ENCODE peak calls at places on chromosomes 5 and 9, in four cellular contexts. Y, T, B and G are unnamed samples.

GRCh38 chr5:127517110-127517479 is 345 bp upstream of the PRRC1 start:
- DNase-seq in T (no peak), Y (peak; percentile 87), B (no peak), G (no peak)

GRCh38 chr9:5582835-5583195 is 46.1 kb upstream of the RIC1 start:
- DNase-seq in B (no peak), Y (no peak), T (no peak), G (no peak)

GRCh38 chr5:151696470-151697061 is 9.9 kb upstream of the SPARC start:
- DNase-seq in B (no peak), T (peak; percentile 6), Y (peak; percentile 70), G (no peak)

GRCh38 chr5:53425598-53426516 is 54.6 kb upstream of the FST start:
- DNase-seq in Y (no peak), B (no peak), T (no peak), G (no peak)

GRCh38 chr9:127451681-127452480 is 571 bp downstream of the LRSAM1 start:
- DNase-seq in T (no peak), B (peak; percentile 61), Y (no peak), G (peak; percentile 14)

GRCh38 chr9:114603183-114603582 is 7.9 kb upstream of the TMEM268 start:
- DNase-seq in T (no peak), Y (no peak), B (no peak), G (no peak)

GRCh38 chr5:159786901-159787691 is 129.2 kb upstream of the ADRA1B start:
- DNase-seq in Y (no peak), B (no peak), T (no peak), G (no peak)

GRCh38 chr9:3758816-3759576 is 233.2 kb upstream of the RFX3 start:
- DNase-seq in Y (no peak), T (no peak), B (no peak), G (no peak)

GRCh38 chr5:83414601-83415000 is 56.9 kb upstream of the VCAN start:
- DNase-seq in B (no peak), Y (no peak), T (no peak), G (no peak)

GRCh38 chr9:7103382-7104170 is 345.8 kb downstream of the KDM4C start:
- DNase-seq in T (no peak), B (no peak), Y (no peak), G (no peak)

GRCh38 chr9:35518212-35518917 is 28.5 kb downstream of the RUSC2 start:
- DNase-seq in B (no peak), T (no peak), Y (peak; percentile 47), G (no peak)

GRCh38 chr9:22039258-22039657 is 30.2 kb upstream of the CDKN2B start:
- DNase-seq in T (no peak), B (no peak), Y (no peak), G (no peak)

GRCh38 chr5:163079618-163080017 is 357.8 kb upstream of the CCNG1 start:
- DNase-seq in T (no peak), Y (no peak), B (no peak), G (no peak)

GRCh38 chr5:40689442-40689841 is 9.7 kb downstream of the PTGER4 start:
- DNase-seq in T (no peak), B (no peak), Y (peak; percentile 32), G (no peak)

GRCh38 chr5:72436796-72437471 is 70.3 kb downstream of the ZNF366 start:
- DNase-seq in Y (no peak), T (no peak), B (no peak), G (no peak)

GRCh38 chr5:157172408-157172807 is 6.3 kb upstream of the GARIN3 start:
- DNase-seq in B (no peak), Y (no peak), T (no peak), G (peak; percentile 63)

GRCh38 chr9:123493627-123494026 is 137.6 kb downstream of the CRB2 start:
- DNase-seq in Y (no peak), T (no peak), B (no peak), G (no peak)

GRCh38 chr9:71921190-71921814 is 9.9 kb downstream of the C9orf85 start:
- DNase-seq in T (no peak), Y (no peak), B (no peak), G (no peak)

GRCh38 chr5:105929865-105930264 is 1740.9 kb downstream of the EFNA5 start:
- DNase-seq in B (no peak), T (no peak), Y (no peak), G (no peak)

GRCh38 chr9:20624201-20625002 is 2.1 kb upstream of the MLLT3 start:
- DNase-seq in T (no peak), Y (peak; percentile 64), B (peak; percentile 47), G (peak; percentile 1)

GRCh38 chr9:131346559-131346958 is 47.3 kb upstream of the PRRC2B start:
- DNase-seq in B (peak; percentile 7), T (no peak), Y (no peak), G (no peak)

GRCh38 chr5:75885849-75886596 is 168.8 kb upstream of the POC5 start:
- DNase-seq in B (no peak), T (no peak), Y (no peak), G (no peak)

GRCh38 chr5:55063220-55063863 is 39.1 kb upstream of the GZMA start:
- DNase-seq in B (no peak), T (no peak), Y (no peak), G (no peak)

GRCh38 chr9:5838884-5839571 is 6.1 kb upstream of the ERMP1 start:
- DNase-seq in T (no peak), Y (peak; percentile 78), B (no peak), G (no peak)

DNA sequence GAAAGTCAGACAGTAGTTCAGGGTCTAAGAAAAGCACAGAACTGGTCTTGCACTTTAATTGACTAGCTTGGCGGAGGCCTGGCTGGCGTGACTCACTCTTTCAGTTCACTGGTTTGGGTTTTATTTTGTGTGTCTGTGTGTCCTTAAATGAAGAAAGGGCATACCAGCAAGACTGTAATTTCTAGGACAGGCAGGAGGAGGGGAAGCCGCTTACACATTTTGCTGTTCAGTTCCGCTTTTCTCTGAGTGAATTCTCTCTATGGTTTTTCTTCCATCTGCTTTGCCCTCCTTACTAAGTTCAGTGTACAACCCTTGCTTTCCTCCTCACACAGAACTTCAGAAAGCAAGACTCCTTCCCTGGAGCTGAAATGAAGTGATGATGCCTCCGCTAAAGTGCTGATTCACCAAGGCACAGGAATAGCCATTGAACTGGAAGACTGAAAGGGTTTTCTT is 150.8 kb downstream of the MEF2C start:
- DNase-seq in B (no peak), T (no peak), Y (peak; percentile 87), G (no peak)
- H3K4me3 ChIP-seq in B (peak overlapping the region; percentile 12), T (no peak overlapping the region), Y (no peak overlapping the region), G (no peak overlapping the region)

GRCh38 chr9:37999501-38000189 is 69.4 kb downstream of the SHB start:
- DNase-seq in Y (no peak), B (peak; percentile 69), T (no peak), G (no peak)
- H3K27ac ChIP-seq in Y (no peak overlapping the region), B (peak overlapping the region; percentile 97), T (peak overlapping the region; percentile 30), G (no peak overlapping the region)

DNA sequence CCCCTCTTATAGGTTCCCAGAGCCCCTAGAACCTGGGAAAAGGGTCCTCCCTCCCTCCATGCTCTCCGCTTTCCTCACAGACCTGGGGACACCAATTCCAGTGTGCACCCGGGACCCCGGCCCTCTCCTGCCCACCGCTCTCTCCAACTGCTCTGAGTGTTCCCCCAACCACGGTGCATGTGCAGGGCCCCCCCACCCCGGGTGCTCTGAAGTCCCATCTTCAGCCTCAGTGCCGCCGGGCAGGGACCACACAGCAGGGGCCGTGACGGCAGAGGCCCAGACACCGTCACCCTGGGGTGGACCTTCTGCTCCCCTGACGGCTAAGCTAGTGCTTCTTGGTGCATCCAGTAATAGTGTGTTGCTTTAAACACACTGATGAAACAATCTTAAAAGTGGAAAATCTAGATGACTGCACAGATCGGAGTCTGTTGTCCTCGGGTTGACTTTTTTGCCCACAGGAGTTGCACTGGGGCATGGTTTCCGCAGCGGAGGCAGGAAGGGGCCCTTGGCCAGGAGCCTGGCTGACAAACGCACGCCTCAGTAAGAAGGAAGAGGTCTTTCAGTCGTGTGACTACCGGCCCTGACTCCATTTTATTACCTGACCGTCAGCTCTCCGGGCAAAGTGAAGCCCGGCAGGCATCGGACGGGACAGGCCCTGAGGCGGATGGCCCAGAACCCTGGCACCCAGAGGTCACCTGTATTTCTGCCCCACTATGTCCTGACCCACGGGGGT is 36.2 kb upstream of the SLC6A3 start:
- DNase-seq in Y (no peak), B (no peak), T (no peak), G (no peak)
- H3K4me3 ChIP-seq in Y (no peak overlapping the region), B (no peak overlapping the region), T (no peak overlapping the region), G (no peak overlapping the region)

GRCh38 chr9:104092192-104092591 is 1.9 kb upstream of the SMC2 start:
- DNase-seq in T (no peak), Y (no peak), B (no peak), G (no peak)
- H3K27ac ChIP-seq in T (peak overlapping the region; percentile 95), Y (peak overlapping the region; percentile 100), B (peak overlapping the region; percentile 99), G (no peak overlapping the region)

DNA sequence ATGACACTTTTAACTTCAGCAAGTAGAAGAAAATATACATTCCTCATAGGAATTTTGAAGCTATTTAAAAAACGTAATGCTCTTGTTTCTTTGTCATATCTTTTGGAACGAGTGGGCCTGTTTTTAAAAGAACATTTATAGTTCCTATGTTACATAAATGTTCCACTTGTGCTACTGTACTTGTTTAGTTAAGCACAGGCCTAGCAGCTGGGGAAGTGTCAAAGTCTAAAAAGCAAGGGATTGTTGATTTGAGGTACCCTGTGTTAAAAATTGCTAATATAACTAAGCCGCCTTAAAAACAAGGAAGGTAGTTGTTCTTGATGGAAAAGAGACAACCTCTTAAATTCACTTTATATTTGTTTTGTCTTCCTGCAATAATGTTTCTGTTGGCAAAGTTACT is 27.2 kb upstream of the ELL2 start:
- DNase-seq in B (no peak), T (no peak), Y (no peak), G (no peak)
- H3K4me3 ChIP-seq in B (no peak overlapping the region), T (no peak overlapping the region), Y (no peak overlapping the region), G (no peak overlapping the region)

DNA sequence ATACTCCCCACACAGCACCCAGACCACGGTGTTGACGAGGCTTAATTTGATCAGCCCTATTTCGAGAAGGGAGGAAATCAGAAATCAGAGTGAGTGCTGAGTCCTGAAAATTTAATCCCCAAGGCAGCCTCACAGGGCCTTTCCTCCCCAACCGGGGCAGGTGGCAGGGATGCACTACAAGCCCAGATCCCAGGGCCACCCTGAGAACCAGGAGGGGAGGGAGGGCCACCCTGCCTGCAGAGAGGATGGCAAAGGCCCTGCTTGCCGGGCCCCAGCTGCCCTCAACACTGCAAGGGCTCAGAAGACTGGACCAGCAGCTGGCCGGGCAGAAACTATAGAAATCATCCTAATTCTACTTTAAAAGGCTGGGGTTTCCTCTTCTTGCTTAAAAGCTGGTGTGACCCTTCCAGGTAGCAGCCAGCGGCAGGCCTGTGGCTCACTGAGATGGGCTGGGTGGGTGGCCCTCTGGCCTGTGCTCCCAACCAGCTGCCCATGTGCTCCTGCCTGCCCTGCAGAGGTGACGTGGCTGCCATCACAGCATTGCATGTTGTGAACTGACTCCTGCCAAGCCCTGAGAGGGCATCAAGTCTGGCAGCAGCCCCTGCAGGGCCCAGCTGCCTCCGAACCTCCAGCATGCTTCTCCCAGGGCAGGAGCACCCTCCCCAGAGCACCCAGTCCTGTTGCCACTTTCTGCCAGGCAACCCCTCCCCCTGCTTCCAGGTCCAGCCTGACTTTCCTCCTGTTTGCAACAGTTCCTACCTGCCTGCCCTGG is 122.8 kb downstream of the ADAMTS2 start:
- DNase-seq in T (no peak), Y (no peak), B (no peak), G (no peak)
- H3K27ac ChIP-seq in T (no peak overlapping the region), Y (no peak overlapping the region), B (no peak overlapping the region), G (no peak overlapping the region)

GRCh38 chr5:11384441-11385250 is 519.6 kb downstream of the CTNND2 start:
- DNase-seq in T (no peak), B (peak; percentile 79), Y (no peak), G (no peak)
- H3K4me3 ChIP-seq in T (peak overlapping the region; percentile 23), B (peak overlapping the region; percentile 63), Y (no peak overlapping the region), G (no peak overlapping the region)

GRCh38 chr9:89347651-89348050 is 29.4 kb downstream of the SECISBP2 start:
- DNase-seq in B (no peak), Y (no peak), T (no peak), G (no peak)
- H3K27ac ChIP-seq in B (no peak overlapping the region), Y (no peak overlapping the region), T (no peak overlapping the region), G (no peak overlapping the region)

GRCh38 chr5:88142801-88143692 is 125.6 kb downstream of the TMEM161B start:
- DNase-seq in T (no peak), B (no peak), Y (peak; percentile 54), G (no peak)
- H3K4me3 ChIP-seq in T (peak overlapping the region; percentile 47), B (peak overlapping the region; percentile 56), Y (peak overlapping the region; percentile 33), G (peak overlapping the region; percentile 13)